ENCODE peak calls at places on chromosomes 16 and 17, in nine cellular contexts. One of them, this sample, is unnamed.

GRCh38 chr17:77510133-77510796 is 369.5 kb downstream of the SEC14L1 start:
- DNase-seq in H1: no peak
- DNase-seq in tibial nerve: no peak
- DNase-seq in HepG2: no peak
- DNase-seq in sigmoid colon: peak; percentile 45
- DNase-seq in SK-N-SH: no peak
- DNase-seq in stomach: no peak
- DNase-seq in transverse colon: no peak
- DNase-seq in A549: no peak
- DNase-seq in this sample: no peak

GRCh38 chr17:78486228-78486802 is 90.9 kb downstream of the DNAH17 start:
- DNase-seq in stomach: no peak
- DNase-seq in transverse colon: no peak
- DNase-seq in SK-N-SH: no peak
- DNase-seq in HepG2: no peak
- DNase-seq in tibial nerve: no peak
- DNase-seq in sigmoid colon: no peak
- DNase-seq in H1: no peak
- DNase-seq in A549: no peak
- DNase-seq in this sample: no peak

GRCh38 chr17:4834621-4835020 is 1.5 kb downstream of the MINK1 start:
- DNase-seq in tibial nerve: no peak
- DNase-seq in sigmoid colon: no peak
- DNase-seq in HepG2: no peak
- DNase-seq in transverse colon: peak; percentile 28
- DNase-seq in SK-N-SH: no peak
- DNase-seq in A549: no peak
- DNase-seq in stomach: no peak
- DNase-seq in H1: no peak
- DNase-seq in this sample: no peak

GRCh38 chr16:57260294-57260929 is 15.4 kb downstream of the ARL2BP start:
- DNase-seq in HepG2: no peak
- DNase-seq in sigmoid colon: peak; percentile 59
- DNase-seq in H1: peak; percentile 60
- DNase-seq in A549: no peak
- DNase-seq in tibial nerve: no peak
- DNase-seq in transverse colon: peak; percentile 7
- DNase-seq in SK-N-SH: no peak
- DNase-seq in stomach: peak; percentile 24
- DNase-seq in this sample: no peak

GRCh38 chr17:76951375-76951905 is 83.2 kb downstream of the MGAT5B start:
- DNase-seq in sigmoid colon: no peak
- DNase-seq in HepG2: no peak
- DNase-seq in SK-N-SH: no peak
- DNase-seq in transverse colon: no peak
- DNase-seq in A549: no peak
- DNase-seq in tibial nerve: no peak
- DNase-seq in stomach: no peak
- DNase-seq in H1: no peak
- DNase-seq in this sample: no peak

GRCh38 chr17:50834126-50834785 is 1.1 kb upstream of the WFIKKN2 start:
- DNase-seq in tibial nerve: no peak
- DNase-seq in A549: no peak
- DNase-seq in sigmoid colon: peak; percentile 52
- DNase-seq in H1: no peak
- DNase-seq in stomach: no peak
- DNase-seq in HepG2: no peak
- DNase-seq in transverse colon: no peak
- DNase-seq in SK-N-SH: no peak
- DNase-seq in this sample: peak; percentile 26

GRCh38 chr17:80510132-80510531 is 33.7 kb upstream of the NPTX1 start:
- DNase-seq in sigmoid colon: no peak
- DNase-seq in HepG2: no peak
- DNase-seq in stomach: no peak
- DNase-seq in SK-N-SH: no peak
- DNase-seq in H1: no peak
- DNase-seq in A549: no peak
- DNase-seq in transverse colon: no peak
- DNase-seq in tibial nerve: no peak
- DNase-seq in this sample: no peak

GRCh38 chr17:50871369-50871768 is 5.2 kb upstream of the TOB1 start:
- DNase-seq in A549: no peak
- DNase-seq in stomach: no peak
- DNase-seq in HepG2: no peak
- DNase-seq in transverse colon: no peak
- DNase-seq in H1: no peak
- DNase-seq in tibial nerve: no peak
- DNase-seq in SK-N-SH: no peak
- DNase-seq in sigmoid colon: no peak
- DNase-seq in this sample: no peak

GRCh38 chr17:32518856-32519768 is 32.3 kb downstream of the CDK5R1 start:
- DNase-seq in HepG2: no peak
- DNase-seq in tibial nerve: no peak
- DNase-seq in H1: peak; percentile 84
- DNase-seq in stomach: peak; percentile 63
- DNase-seq in SK-N-SH: peak; percentile 93
- DNase-seq in transverse colon: peak; percentile 49
- DNase-seq in sigmoid colon: peak; percentile 60
- DNase-seq in A549: no peak
- DNase-seq in this sample: peak; percentile 44

GRCh38 chr17:81487487-81488275 is 24.9 kb downstream of the ACTG1 start:
- DNase-seq in tibial nerve: peak; percentile 52
- DNase-seq in A549: peak; percentile 75
- DNase-seq in H1: peak; percentile 87
- DNase-seq in sigmoid colon: peak; percentile 90
- DNase-seq in SK-N-SH: peak; percentile 98
- DNase-seq in HepG2: peak; percentile 58
- DNase-seq in stomach: peak; percentile 85
- DNase-seq in transverse colon: peak; percentile 79
- DNase-seq in this sample: peak; percentile 83

GRCh38 chr17:7252176-7253043 is at the start of gene ELP5:
- DNase-seq in transverse colon: peak; percentile 96
- DNase-seq in H1: peak; percentile 97
- DNase-seq in HepG2: peak; percentile 94
- DNase-seq in stomach: peak; percentile 94
- DNase-seq in A549: peak; percentile 98
- DNase-seq in tibial nerve: peak; percentile 89
- DNase-seq in sigmoid colon: peak; percentile 97
- DNase-seq in SK-N-SH: peak; percentile 91
- DNase-seq in this sample: peak; percentile 95

GRCh38 chr17:12673788-12674187 is 8.1 kb downstream of the MYOCD start:
- DNase-seq in transverse colon: no peak
- DNase-seq in A549: no peak
- DNase-seq in H1: no peak
- DNase-seq in stomach: no peak
- DNase-seq in SK-N-SH: no peak
- DNase-seq in sigmoid colon: no peak
- DNase-seq in tibial nerve: no peak
- DNase-seq in HepG2: no peak
- DNase-seq in this sample: no peak

GRCh38 chr17:81665205-81666091 is 957 bp downstream of the OXLD1 start:
- DNase-seq in A549: peak; percentile 61
- DNase-seq in stomach: no peak
- DNase-seq in SK-N-SH: peak; percentile 79
- DNase-seq in tibial nerve: no peak
- DNase-seq in HepG2: peak; percentile 47
- DNase-seq in sigmoid colon: peak; percentile 61
- DNase-seq in transverse colon: peak; percentile 39
- DNase-seq in H1: no peak
- DNase-seq in this sample: no peak

GRCh38 chr17:35082073-35082657 is 18.7 kb upstream of the RFFL start:
- DNase-seq in tibial nerve: no peak
- DNase-seq in SK-N-SH: peak; percentile 51
- DNase-seq in HepG2: peak; percentile 9
- DNase-seq in sigmoid colon: no peak
- DNase-seq in stomach: no peak
- DNase-seq in A549: no peak
- DNase-seq in H1: no peak
- DNase-seq in transverse colon: no peak
- DNase-seq in this sample: no peak

GRCh38 chr17:19321481-19322128 is 40.9 kb downstream of the B9D1 start:
- DNase-seq in A549: no peak
- DNase-seq in sigmoid colon: peak; percentile 57
- DNase-seq in stomach: no peak
- DNase-seq in tibial nerve: no peak
- DNase-seq in transverse colon: no peak
- DNase-seq in SK-N-SH: no peak
- DNase-seq in HepG2: no peak
- DNase-seq in H1: no peak
- DNase-seq in this sample: no peak
- TF ChIP-seq CTCF in A549: no peak
- TF ChIP-seq CTCF in sigmoid colon: no peak
- TF ChIP-seq CTCF in stomach: no peak
- TF ChIP-seq CTCF in tibial nerve: no peak
- TF ChIP-seq CTCF in transverse colon: no peak
- TF ChIP-seq CTCF in SK-N-SH: peak; percentile 17
- TF ChIP-seq CTCF in HepG2: peak; percentile 46
- TF ChIP-seq CTCF in H1: peak; percentile 56
- TF ChIP-seq CTCF in this sample: no peak

GRCh38 chr17:67717192-67717623 is 528 bp upstream of the NOL11 start:
- DNase-seq in H1: no peak
- DNase-seq in HepG2: peak; percentile 19
- DNase-seq in sigmoid colon: no peak
- DNase-seq in tibial nerve: no peak
- DNase-seq in stomach: no peak
- DNase-seq in A549: no peak
- DNase-seq in SK-N-SH: no peak
- DNase-seq in transverse colon: no peak
- DNase-seq in this sample: no peak

GRCh38 chr17:67717624-67718324 is at the start of gene NOL11:
- DNase-seq in sigmoid colon: peak; percentile 99
- DNase-seq in HepG2: peak; percentile 98
- DNase-seq in A549: peak; percentile 100
- DNase-seq in SK-N-SH: peak; percentile 99
- DNase-seq in tibial nerve: peak; percentile 98
- DNase-seq in H1: peak; percentile 100
- DNase-seq in transverse colon: peak; percentile 99
- DNase-seq in stomach: peak; percentile 99
- DNase-seq in this sample: peak; percentile 100

GRCh38 chr17:67713169-67713568 is 4.6 kb upstream of the NOL11 start:
- DNase-seq in A549: no peak
- DNase-seq in tibial nerve: no peak
- DNase-seq in H1: no peak
- DNase-seq in stomach: no peak
- DNase-seq in transverse colon: no peak
- DNase-seq in SK-N-SH: no peak
- DNase-seq in sigmoid colon: no peak
- DNase-seq in HepG2: no peak
- DNase-seq in this sample: no peak

GRCh38 chr17:67718325-67718941 is 697 bp downstream of the NOL11 start:
- DNase-seq in HepG2: peak; percentile 23
- DNase-seq in H1: peak; percentile 44
- DNase-seq in A549: peak; percentile 32
- DNase-seq in tibial nerve: no peak
- DNase-seq in stomach: no peak
- DNase-seq in transverse colon: peak; percentile 15
- DNase-seq in SK-N-SH: peak; percentile 55
- DNase-seq in sigmoid colon: no peak
- DNase-seq in this sample: no peak

DNA sequence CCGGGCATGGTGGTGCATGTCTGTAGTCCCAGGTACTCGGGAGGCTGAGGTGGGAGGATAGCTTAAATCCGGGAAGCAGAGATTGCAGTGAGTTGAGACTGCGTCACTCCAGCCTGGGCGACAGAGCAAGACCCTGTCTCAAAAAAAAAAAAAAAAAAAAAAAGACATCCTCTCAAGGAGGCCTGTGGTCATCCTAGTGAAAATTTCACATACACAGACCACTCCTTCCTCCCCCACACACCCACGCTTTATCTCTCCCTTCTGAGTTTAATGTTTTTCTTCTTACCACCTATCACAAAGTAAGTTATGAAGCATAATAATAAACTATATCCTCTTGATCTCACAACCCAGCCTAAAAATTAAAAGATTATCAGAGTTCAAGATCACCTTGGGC is 1.3 kb upstream of the NOL11 start:
- DNase-seq in A549: no peak
- DNase-seq in H1: no peak
- DNase-seq in transverse colon: no peak
- DNase-seq in sigmoid colon: no peak
- DNase-seq in SK-N-SH: no peak
- DNase-seq in stomach: no peak
- DNase-seq in tibial nerve: no peak
- DNase-seq in HepG2: no peak
- DNase-seq in this sample: no peak
- TF ChIP-seq EP300 in A549: no peak
- TF ChIP-seq EP300 in H1: no peak
- TF ChIP-seq EP300 in transverse colon: no peak
- TF ChIP-seq EP300 in sigmoid colon: no peak
- TF ChIP-seq EP300 in SK-N-SH: no peak
- TF ChIP-seq EP300 in stomach: no peak
- TF ChIP-seq EP300 in tibial nerve: no peak
- TF ChIP-seq EP300 in HepG2: no peak
- TF ChIP-seq EP300 in this sample: no peak

GRCh38 chr17:66582373-66583111 is 252.4 kb upstream of the CACNG5 start:
- DNase-seq in transverse colon: no peak
- DNase-seq in A549: no peak
- DNase-seq in H1: no peak
- DNase-seq in HepG2: peak; percentile 17
- DNase-seq in SK-N-SH: no peak
- DNase-seq in stomach: no peak
- DNase-seq in tibial nerve: no peak
- DNase-seq in sigmoid colon: no peak
- DNase-seq in this sample: no peak
- TF ChIP-seq CTCF in transverse colon: no peak
- TF ChIP-seq CTCF in A549: no peak
- TF ChIP-seq CTCF in H1: no peak
- TF ChIP-seq CTCF in HepG2: peak; percentile 22
- TF ChIP-seq CTCF in SK-N-SH: peak; percentile 34
- TF ChIP-seq CTCF in stomach: no peak
- TF ChIP-seq CTCF in tibial nerve: no peak
- TF ChIP-seq CTCF in sigmoid colon: no peak
- TF ChIP-seq CTCF in this sample: no peak

GRCh38 chr17:279356-279755 is 73.3 kb downstream of the RPH3AL start:
- DNase-seq in H1: no peak
- DNase-seq in SK-N-SH: no peak
- DNase-seq in tibial nerve: no peak
- DNase-seq in stomach: no peak
- DNase-seq in sigmoid colon: no peak
- DNase-seq in HepG2: no peak
- DNase-seq in transverse colon: no peak
- DNase-seq in A549: no peak
- DNase-seq in this sample: no peak

GRCh38 chr17:269616-270514 is 82.7 kb downstream of the RPH3AL start:
- DNase-seq in SK-N-SH: no peak
- DNase-seq in transverse colon: no peak
- DNase-seq in A549: no peak
- DNase-seq in tibial nerve: no peak
- DNase-seq in stomach: no peak
- DNase-seq in HepG2: no peak
- DNase-seq in H1: peak; percentile 41
- DNase-seq in sigmoid colon: peak; percentile 53
- DNase-seq in this sample: no peak

GRCh38 chr17:278055-279028 is 74.3 kb downstream of the RPH3AL start:
- DNase-seq in H1: no peak
- DNase-seq in stomach: peak; percentile 16
- DNase-seq in A549: no peak
- DNase-seq in tibial nerve: no peak
- DNase-seq in sigmoid colon: no peak
- DNase-seq in SK-N-SH: no peak
- DNase-seq in transverse colon: no peak
- DNase-seq in HepG2: no peak
- DNase-seq in this sample: no peak

GRCh38 chr17:279776-280175 is 72.8 kb downstream of the RPH3AL start:
- DNase-seq in sigmoid colon: peak; percentile 35
- DNase-seq in H1: no peak
- DNase-seq in SK-N-SH: no peak
- DNase-seq in tibial nerve: no peak
- DNase-seq in HepG2: no peak
- DNase-seq in stomach: no peak
- DNase-seq in A549: no peak
- DNase-seq in transverse colon: no peak
- DNase-seq in this sample: no peak

GRCh38 chr17:273994-274832 is 78.4 kb downstream of the RPH3AL start:
- DNase-seq in tibial nerve: no peak
- DNase-seq in sigmoid colon: peak; percentile 47
- DNase-seq in HepG2: no peak
- DNase-seq in transverse colon: no peak
- DNase-seq in H1: peak; percentile 42
- DNase-seq in stomach: peak; percentile 16
- DNase-seq in SK-N-SH: no peak
- DNase-seq in A549: no peak
- DNase-seq in this sample: no peak
- TF ChIP-seq EP300 in tibial nerve: no peak
- TF ChIP-seq EP300 in sigmoid colon: no peak
- TF ChIP-seq EP300 in HepG2: no peak
- TF ChIP-seq EP300 in transverse colon: no peak
- TF ChIP-seq EP300 in H1: no peak
- TF ChIP-seq EP300 in stomach: no peak
- TF ChIP-seq EP300 in SK-N-SH: no peak
- TF ChIP-seq EP300 in A549: no peak
- TF ChIP-seq EP300 in this sample: no peak